ENCODE peak calls at places on chromosomes 11 and 22, in five cellular contexts. One of them, this sample, is unnamed.

GRCh38 chr11:3049430-3050243 is 7.6 kb downstream of the CARS1 start:
- DNase-seq in aorta: peak; percentile 92
- DNase-seq in kidney: peak; percentile 93
- DNase-seq in HAP-1: no peak
- DNase-seq in CD8-positive, alpha-beta T cell: peak; percentile 73
- DNase-seq in this sample: peak; percentile 94

GRCh38 chr22:44583076-44583760 is 85.2 kb upstream of the RTL6 start:
- DNase-seq in aorta: peak; percentile 43
- DNase-seq in kidney: peak; percentile 59
- DNase-seq in HAP-1: no peak
- DNase-seq in CD8-positive, alpha-beta T cell: no peak
- DNase-seq in this sample: peak; percentile 38

GRCh38 chr11:112248216-112248615 is 12.4 kb downstream of the PLET1 start:
- DNase-seq in aorta: no peak
- DNase-seq in kidney: no peak
- DNase-seq in HAP-1: no peak
- DNase-seq in CD8-positive, alpha-beta T cell: no peak
- DNase-seq in this sample: no peak

GRCh38 chr11:43681543-43681942 is 1.0 kb downstream of the HSD17B12 start:
- DNase-seq in aorta: no peak
- DNase-seq in kidney: no peak
- DNase-seq in HAP-1: no peak
- DNase-seq in CD8-positive, alpha-beta T cell: no peak
- DNase-seq in this sample: peak; percentile 70

GRCh38 chr11:125167954-125168821 is 3.6 kb downstream of the PKNOX2 start:
- DNase-seq in aorta: no peak
- DNase-seq in kidney: no peak
- DNase-seq in HAP-1: no peak
- DNase-seq in CD8-positive, alpha-beta T cell: no peak
- DNase-seq in this sample: no peak

GRCh38 chr11:81673001-81673400 is 1060.7 kb downstream of the FAM181B start:
- DNase-seq in aorta: no peak
- DNase-seq in kidney: no peak
- DNase-seq in HAP-1: no peak
- DNase-seq in CD8-positive, alpha-beta T cell: no peak
- DNase-seq in this sample: no peak

GRCh38 chr22:48581821-48582469 is 1245.7 kb downstream of the BRD1 start:
- DNase-seq in aorta: no peak
- DNase-seq in kidney: peak; percentile 27
- DNase-seq in HAP-1: no peak
- DNase-seq in CD8-positive, alpha-beta T cell: no peak
- DNase-seq in this sample: peak; percentile 68

GRCh38 chr11:9887492-9887891 is 223.6 kb downstream of the SWAP70 start:
- DNase-seq in aorta: no peak
- DNase-seq in kidney: no peak
- DNase-seq in HAP-1: no peak
- DNase-seq in CD8-positive, alpha-beta T cell: no peak
- DNase-seq in this sample: no peak

GRCh38 chr11:9219572-9219971 is 45.6 kb downstream of the DENND5A start:
- DNase-seq in aorta: no peak
- DNase-seq in kidney: no peak
- DNase-seq in HAP-1: peak; percentile 18
- DNase-seq in CD8-positive, alpha-beta T cell: no peak
- DNase-seq in this sample: peak; percentile 14

GRCh38 chr11:441043-441417 is 781 bp downstream of the ANO9 start:
- DNase-seq in aorta: peak; percentile 67
- DNase-seq in kidney: no peak
- DNase-seq in HAP-1: no peak
- DNase-seq in CD8-positive, alpha-beta T cell: no peak
- DNase-seq in this sample: no peak

GRCh38 chr22:40853961-40854360 is 2.5 kb downstream of the ST13 start:
- DNase-seq in aorta: no peak
- DNase-seq in kidney: no peak
- DNase-seq in HAP-1: no peak
- DNase-seq in CD8-positive, alpha-beta T cell: no peak
- DNase-seq in this sample: no peak

GRCh38 chr11:70036971-70037882 is 40.9 kb upstream of the ANO1 start:
- DNase-seq in aorta: peak; percentile 8
- DNase-seq in kidney: no peak
- DNase-seq in HAP-1: no peak
- DNase-seq in CD8-positive, alpha-beta T cell: peak; percentile 35
- DNase-seq in this sample: no peak

GRCh38 chr22:44335903-44336803 is 23.4 kb upstream of the SHISAL1 start:
- DNase-seq in aorta: no peak
- DNase-seq in kidney: no peak
- DNase-seq in HAP-1: no peak
- DNase-seq in CD8-positive, alpha-beta T cell: no peak
- DNase-seq in this sample: no peak

GRCh38 chr22:39514373-39514973 is 5.9 kb upstream of the ATF4 start:
- DNase-seq in aorta: peak; percentile 87
- DNase-seq in kidney: peak; percentile 66
- DNase-seq in HAP-1: peak; percentile 74
- DNase-seq in CD8-positive, alpha-beta T cell: no peak
- DNase-seq in this sample: peak; percentile 68

GRCh38 chr11:3158131-3158591 is 6.9 kb downstream of the OSBPL5 start:
- DNase-seq in aorta: peak; percentile 66
- DNase-seq in kidney: peak; percentile 66
- DNase-seq in HAP-1: no peak
- DNase-seq in CD8-positive, alpha-beta T cell: no peak
- DNase-seq in this sample: no peak

GRCh38 chr22:40597541-40598453 is 38.7 kb downstream of the MRTFA start:
- DNase-seq in aorta: no peak
- DNase-seq in kidney: no peak
- DNase-seq in HAP-1: no peak
- DNase-seq in CD8-positive, alpha-beta T cell: no peak
- DNase-seq in this sample: no peak

GRCh38 chr11:46917109-46918086 is 952 bp downstream of the LRP4 start:
- DNase-seq in aorta: no peak
- DNase-seq in kidney: no peak
- DNase-seq in HAP-1: no peak
- DNase-seq in CD8-positive, alpha-beta T cell: no peak
- DNase-seq in this sample: peak; percentile 46

GRCh38 chr22:29393019-29393608 is 4.7 kb upstream of the AP1B1 start:
- DNase-seq in aorta: no peak
- DNase-seq in kidney: no peak
- DNase-seq in HAP-1: no peak
- DNase-seq in CD8-positive, alpha-beta T cell: no peak
- DNase-seq in this sample: no peak

GRCh38 chr22:36334838-36335603 is 52.7 kb downstream of the MYH9 start:
- DNase-seq in aorta: no peak
- DNase-seq in kidney: no peak
- DNase-seq in HAP-1: no peak
- DNase-seq in CD8-positive, alpha-beta T cell: peak; percentile 64
- DNase-seq in this sample: peak; percentile 71

GRCh38 chr11:22415481-22415880 is 77.3 kb downstream of the SLC17A6 start:
- DNase-seq in aorta: no peak
- DNase-seq in kidney: no peak
- DNase-seq in HAP-1: no peak
- DNase-seq in CD8-positive, alpha-beta T cell: no peak
- DNase-seq in this sample: no peak

GRCh38 chr11:64959498-64959897 is 12.4 kb downstream of the MAJIN start:
- DNase-seq in aorta: no peak
- DNase-seq in kidney: no peak
- DNase-seq in HAP-1: no peak
- DNase-seq in CD8-positive, alpha-beta T cell: no peak
- DNase-seq in this sample: peak; percentile 28

GRCh38 chr11:102187416-102188125 is 77.3 kb downstream of the YAP1 start:
- DNase-seq in aorta: no peak
- DNase-seq in kidney: no peak
- DNase-seq in HAP-1: no peak
- DNase-seq in CD8-positive, alpha-beta T cell: no peak
- DNase-seq in this sample: peak; percentile 91

GRCh38 chr11:19711911-19712280 is 741 bp upstream of the NAV2 start:
- DNase-seq in aorta: no peak
- DNase-seq in kidney: peak; percentile 71
- DNase-seq in HAP-1: no peak
- DNase-seq in CD8-positive, alpha-beta T cell: no peak
- DNase-seq in this sample: no peak

GRCh38 chr11:6654281-6655019 is 1.2 kb downstream of the DCHS1 start:
- DNase-seq in aorta: no peak
- DNase-seq in kidney: peak; percentile 74
- DNase-seq in HAP-1: no peak
- DNase-seq in CD8-positive, alpha-beta T cell: no peak
- DNase-seq in this sample: no peak

GRCh38 chr11:129225190-129225589 is 33.1 kb upstream of the ARHGAP32 start:
- DNase-seq in aorta: no peak
- DNase-seq in kidney: no peak
- DNase-seq in HAP-1: no peak
- DNase-seq in CD8-positive, alpha-beta T cell: no peak
- DNase-seq in this sample: no peak

GRCh38 chr22:48096411-48096810 is 1334.0 kb downstream of the TBC1D22A start:
- DNase-seq in aorta: peak; percentile 49
- DNase-seq in kidney: no peak
- DNase-seq in HAP-1: no peak
- DNase-seq in CD8-positive, alpha-beta T cell: no peak
- DNase-seq in this sample: no peak

DNA sequence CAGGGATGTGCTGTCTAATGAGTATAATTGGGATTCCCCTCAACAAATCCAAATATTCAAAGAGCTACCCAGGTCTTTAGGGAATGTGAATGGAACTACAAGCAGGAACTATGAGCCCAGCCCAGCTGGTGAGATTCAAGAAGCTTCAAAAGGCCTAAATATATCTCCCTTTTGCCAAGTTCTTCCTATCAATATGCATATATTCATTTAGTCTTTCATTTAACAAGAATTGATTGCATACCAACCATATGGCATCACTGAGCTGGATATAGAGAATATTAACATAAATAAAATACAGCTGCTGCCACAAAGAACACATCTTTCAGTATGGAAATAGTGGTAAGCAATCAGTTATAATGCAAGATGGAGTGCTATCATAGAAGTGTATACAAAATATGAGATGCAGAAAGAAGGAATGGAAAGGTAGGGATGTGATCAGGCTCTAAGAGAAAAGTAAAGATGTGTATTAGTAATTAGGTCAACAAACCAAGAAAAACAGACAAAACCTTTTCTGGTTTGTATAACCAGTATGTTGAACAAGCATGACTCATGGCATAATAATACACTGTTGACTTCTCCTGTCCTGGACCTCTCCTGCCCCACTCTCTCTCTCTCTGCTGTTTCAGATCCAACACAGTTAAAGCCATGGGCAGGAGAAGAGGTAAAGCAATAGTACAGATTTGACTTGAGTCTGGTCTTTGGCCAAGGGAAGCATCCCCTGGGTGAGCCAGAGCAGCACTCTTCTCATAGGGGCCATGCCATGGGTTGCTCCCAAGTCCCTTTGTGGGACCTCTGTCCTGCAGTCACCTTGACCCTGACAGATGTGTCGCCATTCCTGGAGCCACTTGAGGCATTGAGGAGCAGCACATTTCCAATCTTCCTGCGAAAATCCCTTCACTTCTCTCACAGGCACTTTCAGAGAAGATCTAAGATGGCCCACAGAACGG is 58.6 kb upstream of the PRSS23 start:
- DNase-seq in aorta: no peak
- DNase-seq in kidney: no peak
- DNase-seq in HAP-1: no peak
- DNase-seq in CD8-positive, alpha-beta T cell: no peak
- DNase-seq in this sample: peak; percentile 58
- H3K4me1 ChIP-seq in aorta: peaks cover 3% of the 10 kb centered on the region
- H3K4me1 ChIP-seq in kidney: peaks cover 26% of the 10 kb centered on the region
- H3K4me1 ChIP-seq in HAP-1: peaks cover 11% of the 10 kb centered on the region
- H3K4me1 ChIP-seq in CD8-positive, alpha-beta T cell: no peaks in the 10 kb centered on the region
- H3K4me1 ChIP-seq in this sample: peaks cover 38% of the 10 kb centered on the region

GRCh38 chr22:46635756-46636155 is 15.6 kb downstream of the GRAMD4 start:
- DNase-seq in aorta: no peak
- DNase-seq in kidney: no peak
- DNase-seq in HAP-1: no peak
- DNase-seq in CD8-positive, alpha-beta T cell: no peak
- DNase-seq in this sample: no peak
- H3K4me1 ChIP-seq in aorta: no peaks in the 10 kb centered on the region
- H3K4me1 ChIP-seq in kidney: no peaks in the 10 kb centered on the region
- H3K4me1 ChIP-seq in HAP-1: no peaks in the 10 kb centered on the region
- H3K4me1 ChIP-seq in CD8-positive, alpha-beta T cell: no peaks in the 10 kb centered on the region
- H3K4me1 ChIP-seq in this sample: peaks cover under 1% of the 10 kb centered on the region

GRCh38 chr22:37485714-37486223 is 415 bp downstream of the MFNG start:
- DNase-seq in aorta: no peak
- DNase-seq in kidney: no peak
- DNase-seq in HAP-1: peak; percentile 42
- DNase-seq in CD8-positive, alpha-beta T cell: no peak
- DNase-seq in this sample: no peak

GRCh38 chr22:37483050-37483449 is 3.1 kb downstream of the MFNG start:
- DNase-seq in aorta: no peak
- DNase-seq in kidney: no peak
- DNase-seq in HAP-1: no peak
- DNase-seq in CD8-positive, alpha-beta T cell: no peak
- DNase-seq in this sample: no peak

GRCh38 chr22:37485006-37485713 is 1.0 kb downstream of the MFNG start:
- DNase-seq in aorta: no peak
- DNase-seq in kidney: no peak
- DNase-seq in HAP-1: peak; percentile 53
- DNase-seq in CD8-positive, alpha-beta T cell: peak; percentile 84
- DNase-seq in this sample: no peak

GRCh38 chr22:37483594-37484114 is 2.5 kb downstream of the MFNG start:
- DNase-seq in aorta: no peak
- DNase-seq in kidney: no peak
- DNase-seq in HAP-1: peak; percentile 28
- DNase-seq in CD8-positive, alpha-beta T cell: no peak
- DNase-seq in this sample: no peak

DNA sequence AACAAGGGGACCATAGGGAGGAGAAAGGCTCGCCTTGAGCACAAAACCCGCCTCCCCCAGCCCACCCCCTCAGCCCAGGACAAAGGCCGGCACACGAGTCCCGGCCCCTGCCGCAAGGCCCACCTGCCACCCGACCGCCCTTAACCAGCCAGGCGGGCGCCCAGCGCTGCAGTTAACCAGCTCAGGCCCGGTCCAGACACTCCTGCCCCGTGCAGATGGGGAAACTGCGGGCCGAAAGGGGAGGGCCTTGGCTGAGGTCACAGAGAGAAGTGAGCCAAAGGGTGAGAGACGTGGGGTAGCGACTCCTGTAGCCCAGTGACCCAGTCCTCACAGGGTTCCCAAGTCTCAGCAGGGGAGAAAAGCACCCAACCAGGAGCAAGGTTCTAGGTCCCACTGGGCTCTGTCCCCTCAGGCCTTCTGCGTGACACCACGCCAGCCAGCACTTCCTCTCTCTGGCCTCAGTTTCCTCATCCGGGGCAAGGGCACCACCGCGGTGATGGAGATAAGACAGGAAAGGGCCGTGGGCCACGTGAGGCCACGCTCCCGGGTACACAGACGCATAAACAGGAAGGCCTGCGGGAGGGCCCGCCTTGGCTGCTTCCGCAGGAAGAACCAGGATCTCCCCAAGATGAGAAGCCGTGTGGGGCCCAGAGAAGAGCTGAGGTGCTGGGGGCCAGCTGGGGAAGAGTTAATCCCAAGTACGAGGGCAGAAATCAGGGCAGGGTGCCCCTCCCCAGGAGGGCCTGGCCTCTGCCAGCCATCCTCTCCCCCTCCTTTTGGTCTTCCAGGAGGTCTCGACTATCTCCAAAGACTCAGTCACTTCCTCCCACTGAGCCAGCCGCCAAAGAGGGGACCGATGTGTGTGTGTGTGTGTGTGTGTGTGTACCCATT is 1.8 kb downstream of the MFNG start:
- DNase-seq in aorta: peak; percentile 86
- DNase-seq in kidney: peak; percentile 93
- DNase-seq in HAP-1: peak; percentile 65
- DNase-seq in CD8-positive, alpha-beta T cell: peak; percentile 91
- DNase-seq in this sample: no peak
- H3K4me1 ChIP-seq in aorta: no peaks in the 10 kb centered on the region
- H3K4me1 ChIP-seq in kidney: no peaks in the 10 kb centered on the region
- H3K4me1 ChIP-seq in HAP-1: peaks cover 21% of the 10 kb centered on the region
- H3K4me1 ChIP-seq in CD8-positive, alpha-beta T cell: peaks cover 62% of the 10 kb centered on the region
- H3K4me1 ChIP-seq in this sample: peaks cover 4% of the 10 kb centered on the region

GRCh38 chr11:12089041-12089440 is 21.3 kb upstream of the MICAL2 start:
- DNase-seq in aorta: no peak
- DNase-seq in kidney: no peak
- DNase-seq in HAP-1: no peak
- DNase-seq in CD8-positive, alpha-beta T cell: no peak
- DNase-seq in this sample: no peak
- H3K4me1 ChIP-seq in aorta: peaks cover 9% of the 10 kb centered on the region
- H3K4me1 ChIP-seq in kidney: peaks cover 16% of the 10 kb centered on the region
- H3K4me1 ChIP-seq in HAP-1: no peaks in the 10 kb centered on the region
- H3K4me1 ChIP-seq in CD8-positive, alpha-beta T cell: peaks cover 55% of the 10 kb centered on the region
- H3K4me1 ChIP-seq in this sample: peaks cover 13% of the 10 kb centered on the region

This sample was measured in A673.